ENCODE peak calls at places on chromosomes 16 and 17, in six cellular contexts. One of them, this sample, is unnamed.
A peak's percentile ranks its signal among the peaks of the same experiment; 100 is the strongest.

GRCh38 chr17:82213251-82214011 is 789 bp upstream of the CCDC57 start:
- DNase-seq in amygdala: peak; percentile 24
- DNase-seq in heart left ventricle: peak; percentile 43
- DNase-seq in CD8-positive, alpha-beta memory T cell: peak; percentile 56
- DNase-seq in iPS-NIHi11: peak; percentile 79
- DNase-seq in cardiac septum: no peak
- DNase-seq in this sample: no peak

GRCh38 chr17:60006160-60006559 is 41.6 kb upstream of the RNFT1 start:
- DNase-seq in amygdala: no peak
- DNase-seq in cardiac septum: no peak
- DNase-seq in heart left ventricle: no peak
- DNase-seq in iPS-NIHi11: no peak
- DNase-seq in CD8-positive, alpha-beta memory T cell: no peak
- DNase-seq in this sample: no peak

GRCh38 chr17:65699459-65699858 is 138.0 kb upstream of the AXIN2 start:
- DNase-seq in amygdala: no peak
- DNase-seq in CD8-positive, alpha-beta memory T cell: no peak
- DNase-seq in heart left ventricle: no peak
- DNase-seq in iPS-NIHi11: no peak
- DNase-seq in cardiac septum: no peak
- DNase-seq in this sample: no peak

GRCh38 chr16:27154573-27155521 is 48.5 kb upstream of the KDM8 start:
- DNase-seq in heart left ventricle: peak; percentile 52
- DNase-seq in iPS-NIHi11: peak; percentile 85
- DNase-seq in CD8-positive, alpha-beta memory T cell: peak; percentile 36
- DNase-seq in amygdala: peak; percentile 13
- DNase-seq in cardiac septum: peak; percentile 82
- DNase-seq in this sample: peak; percentile 65

GRCh38 chr17:47262586-47262985 is 9.0 kb downstream of the ITGB3 start:
- DNase-seq in iPS-NIHi11: no peak
- DNase-seq in CD8-positive, alpha-beta memory T cell: no peak
- DNase-seq in heart left ventricle: no peak
- DNase-seq in amygdala: no peak
- DNase-seq in cardiac septum: no peak
- DNase-seq in this sample: no peak

GRCh38 chr17:39963826-39964225 is 1.0 kb downstream of the GSDMA start:
- DNase-seq in CD8-positive, alpha-beta memory T cell: no peak
- DNase-seq in cardiac septum: no peak
- DNase-seq in iPS-NIHi11: no peak
- DNase-seq in heart left ventricle: no peak
- DNase-seq in amygdala: no peak
- DNase-seq in this sample: no peak

GRCh38 chr17:29140051-29140582 is 40.1 kb downstream of the MYO18A start:
- DNase-seq in cardiac septum: peak; percentile 97
- DNase-seq in iPS-NIHi11: peak; percentile 83
- DNase-seq in CD8-positive, alpha-beta memory T cell: peak; percentile 77
- DNase-seq in amygdala: peak; percentile 37
- DNase-seq in heart left ventricle: peak; percentile 94
- DNase-seq in this sample: peak; percentile 49

GRCh38 chr17:36697907-36698526 is 96.6 kb downstream of the MRM1 start:
- DNase-seq in cardiac septum: no peak
- DNase-seq in heart left ventricle: no peak
- DNase-seq in CD8-positive, alpha-beta memory T cell: no peak
- DNase-seq in iPS-NIHi11: peak; percentile 63
- DNase-seq in amygdala: no peak
- DNase-seq in this sample: peak; percentile 67

GRCh38 chr16:23557779-23558330 is 328 bp downstream of the UBFD1 start:
- DNase-seq in amygdala: no peak
- DNase-seq in cardiac septum: no peak
- DNase-seq in iPS-NIHi11: no peak
- DNase-seq in CD8-positive, alpha-beta memory T cell: peak; percentile 12
- DNase-seq in heart left ventricle: peak; percentile 55
- DNase-seq in this sample: no peak

GRCh38 chr16:10039220-10040096 is 142.8 kb downstream of the GRIN2A start:
- DNase-seq in heart left ventricle: peak; percentile 37
- DNase-seq in CD8-positive, alpha-beta memory T cell: no peak
- DNase-seq in cardiac septum: no peak
- DNase-seq in amygdala: peak; percentile 50
- DNase-seq in iPS-NIHi11: peak; percentile 75
- DNase-seq in this sample: peak; percentile 67

GRCh38 chr17:39740357-39741111 is 2.8 kb downstream of the GRB7 start:
- DNase-seq in heart left ventricle: no peak
- DNase-seq in CD8-positive, alpha-beta memory T cell: no peak
- DNase-seq in amygdala: no peak
- DNase-seq in iPS-NIHi11: peak; percentile 76
- DNase-seq in cardiac septum: no peak
- DNase-seq in this sample: no peak

GRCh38 chr17:74527756-74528155 is 3.5 kb downstream of the CD300LB start:
- DNase-seq in amygdala: no peak
- DNase-seq in CD8-positive, alpha-beta memory T cell: no peak
- DNase-seq in heart left ventricle: no peak
- DNase-seq in iPS-NIHi11: no peak
- DNase-seq in cardiac septum: no peak
- DNase-seq in this sample: no peak

GRCh38 chr17:44961921-44962350 is 6.2 kb downstream of the C1QL1 start:
- DNase-seq in amygdala: no peak
- DNase-seq in iPS-NIHi11: no peak
- DNase-seq in cardiac septum: no peak
- DNase-seq in CD8-positive, alpha-beta memory T cell: no peak
- DNase-seq in heart left ventricle: no peak
- DNase-seq in this sample: no peak

GRCh38 chr16:2910441-2910840 is 1.3 kb upstream of the FLYWCH1 start:
- DNase-seq in heart left ventricle: no peak
- DNase-seq in CD8-positive, alpha-beta memory T cell: no peak
- DNase-seq in iPS-NIHi11: no peak
- DNase-seq in cardiac septum: no peak
- DNase-seq in amygdala: no peak
- DNase-seq in this sample: no peak

GRCh38 chr17:61416540-61417363 is 17.1 kb downstream of the TBX2 start:
- DNase-seq in amygdala: peak; percentile 42
- DNase-seq in iPS-NIHi11: peak; percentile 93
- DNase-seq in cardiac septum: peak; percentile 92
- DNase-seq in heart left ventricle: peak; percentile 93
- DNase-seq in CD8-positive, alpha-beta memory T cell: no peak
- DNase-seq in this sample: peak; percentile 93

GRCh38 chr17:28346199-28346580 is 10.6 kb downstream of the TNFAIP1 start:
- DNase-seq in iPS-NIHi11: no peak
- DNase-seq in amygdala: no peak
- DNase-seq in CD8-positive, alpha-beta memory T cell: no peak
- DNase-seq in heart left ventricle: no peak
- DNase-seq in cardiac septum: no peak
- DNase-seq in this sample: no peak

GRCh38 chr17:61443475-61443882 is 8.7 kb upstream of the TBX4 start:
- DNase-seq in amygdala: no peak
- DNase-seq in cardiac septum: no peak
- DNase-seq in iPS-NIHi11: peak; percentile 68
- DNase-seq in CD8-positive, alpha-beta memory T cell: no peak
- DNase-seq in heart left ventricle: no peak
- DNase-seq in this sample: no peak

GRCh38 chr16:56505174-56505573 is 14.7 kb downstream of the BBS2 start:
- DNase-seq in amygdala: no peak
- DNase-seq in iPS-NIHi11: peak; percentile 42
- DNase-seq in heart left ventricle: no peak
- DNase-seq in cardiac septum: no peak
- DNase-seq in CD8-positive, alpha-beta memory T cell: no peak
- DNase-seq in this sample: no peak

GRCh38 chr17:58270476-58271290 is 10.1 kb downstream of the MPO start:
- DNase-seq in heart left ventricle: peak; percentile 11
- DNase-seq in iPS-NIHi11: peak; percentile 63
- DNase-seq in cardiac septum: no peak
- DNase-seq in amygdala: no peak
- DNase-seq in CD8-positive, alpha-beta memory T cell: no peak
- DNase-seq in this sample: no peak

GRCh38 chr17:77572065-77572601 is 386.4 kb upstream of the TNRC6C start:
- DNase-seq in amygdala: no peak
- DNase-seq in cardiac septum: peak; percentile 62
- DNase-seq in heart left ventricle: no peak
- DNase-seq in iPS-NIHi11: peak; percentile 58
- DNase-seq in CD8-positive, alpha-beta memory T cell: no peak
- DNase-seq in this sample: no peak

GRCh38 chr17:44751331-44751730 is 7.5 kb upstream of the ADAM11 start:
- DNase-seq in heart left ventricle: no peak
- DNase-seq in cardiac septum: no peak
- DNase-seq in iPS-NIHi11: no peak
- DNase-seq in amygdala: no peak
- DNase-seq in CD8-positive, alpha-beta memory T cell: no peak
- DNase-seq in this sample: no peak

GRCh38 chr17:39401412-39402278 is at the start of gene FBXL20:
- DNase-seq in iPS-NIHi11: peak; percentile 98
- DNase-seq in CD8-positive, alpha-beta memory T cell: peak; percentile 88
- DNase-seq in heart left ventricle: peak; percentile 96
- DNase-seq in cardiac septum: peak; percentile 97
- DNase-seq in amygdala: peak; percentile 78
- DNase-seq in this sample: peak; percentile 93

GRCh38 chr17:35795007-35795870 is at the start of gene MMP28:
- DNase-seq in amygdala: peak; percentile 18
- DNase-seq in iPS-NIHi11: peak; percentile 82
- DNase-seq in heart left ventricle: peak; percentile 50
- DNase-seq in CD8-positive, alpha-beta memory T cell: peak; percentile 13
- DNase-seq in cardiac septum: peak; percentile 72
- DNase-seq in this sample: peak; percentile 49

GRCh38 chr17:77125432-77125901 is 15.3 kb upstream of the SEC14L1 start:
- DNase-seq in cardiac septum: no peak
- DNase-seq in iPS-NIHi11: no peak
- DNase-seq in heart left ventricle: no peak
- DNase-seq in CD8-positive, alpha-beta memory T cell: no peak
- DNase-seq in amygdala: no peak
- DNase-seq in this sample: no peak

GRCh38 chr17:60971515-60972369 is 294.1 kb downstream of the BCAS3 start:
- DNase-seq in iPS-NIHi11: peak; percentile 65
- DNase-seq in heart left ventricle: no peak
- DNase-seq in cardiac septum: no peak
- DNase-seq in amygdala: no peak
- DNase-seq in CD8-positive, alpha-beta memory T cell: peak; percentile 16
- DNase-seq in this sample: peak; percentile 37

GRCh38 chr17:5694507-5694906 is 110.2 kb upstream of the NLRP1 start:
- DNase-seq in CD8-positive, alpha-beta memory T cell: no peak
- DNase-seq in amygdala: no peak
- DNase-seq in heart left ventricle: no peak
- DNase-seq in iPS-NIHi11: peak; percentile 81
- DNase-seq in cardiac septum: no peak
- DNase-seq in this sample: no peak